ENCODE peak calls at places on chromosomes 4 and X, in seven cellular contexts. A is stimulated activated CD4-positive, alpha-beta T cell treated with anti-CD3 and anti-CD28 coated beads, Interleukin-15, amount 100 ng/mL, for 48 hours; E is NCI-H1048; T is coronary artery; O is tibial nerve; I is pons; C is RWPE1. F is an unnamed sample.
A peak's percentile ranks its signal among the peaks of the same experiment; 100 is the strongest.

GRCh38 chrX:103356023-103356798 is at the start of gene TCEAL9:
- DNase-seq in A (no peak), E (peak; percentile 30), T (peak; percentile 83), O (peak; percentile 65), I (peak; percentile 65), C (no peak), F (peak; percentile 72)

GRCh38 chr4:147799986-147800555 is 68.2 kb downstream of the ARHGAP10 start:
- DNase-seq in A (peak; percentile 24), E (no peak), T (no peak), O (no peak), I (no peak), C (no peak), F (no peak)

GRCh38 chr4:87949961-87950360 is 25.6 kb upstream of the SPP1 start:
- DNase-seq in A (no peak), E (no peak), T (no peak), O (no peak), I (no peak), C (peak; percentile 22), F (no peak)

GRCh38 chrX:2450681-2451080 is 50.1 kb downstream of the DHRSX start:
- DNase-seq in A (no peak), E (no peak), T (no peak), O (no peak), I (no peak), C (no peak), F (no peak)

GRCh38 chrX:25158635-25159034 is 142.9 kb upstream of the ARX start:
- DNase-seq in A (no peak), E (no peak), T (no peak), O (no peak), I (no peak), C (no peak), F (no peak)

GRCh38 chr4:156290811-156291210 is 337.1 kb upstream of the CTSO start:
- DNase-seq in A (no peak), E (no peak), T (no peak), O (no peak), I (no peak), C (no peak), F (no peak)

GRCh38 chr4:39320381-39321115 is 45.6 kb downstream of the RFC1 start:
- DNase-seq in A (no peak), E (no peak), T (no peak), O (no peak), I (no peak), C (no peak), F (peak; percentile 26)

GRCh38 chrX:12956704-12957541 is 18.0 kb upstream of the TMSB4X start:
- DNase-seq in A (no peak), E (no peak), T (no peak), O (no peak), I (peak; percentile 60), C (peak; percentile 20), F (peak; percentile 37)

GRCh38 chrX:906586-906985 is 276.0 kb downstream of the SHOX start:
- DNase-seq in A (no peak), E (no peak), T (no peak), O (no peak), I (no peak), C (no peak), F (no peak)

GRCh38 chr4:82785248-82786003 is 13.2 kb downstream of the SCD5 start:
- DNase-seq in A (no peak), E (no peak), T (no peak), O (no peak), I (peak; percentile 84), C (peak; percentile 87), F (peak; percentile 2)

GRCh38 chrX:149916745-149917392 is 12.5 kb upstream of the HSFX4 start:
- DNase-seq in A (no peak), E (no peak), T (no peak), O (no peak), I (no peak), C (no peak), F (no peak)

GRCh38 chrX:132267392-132267791 is 48.1 kb upstream of the RAP2C start:
- DNase-seq in A (no peak), E (no peak), T (no peak), O (no peak), I (no peak), C (no peak), F (no peak)

GRCh38 chrX:107324493-107325310 is 118.3 kb downstream of the DNAAF6 start:
- DNase-seq in A (no peak), E (no peak), T (no peak), O (no peak), I (peak; percentile 1), C (peak; percentile 12), F (peak; percentile 45)

GRCh38 chr4:5979981-5980380 is 38.2 kb downstream of the C4orf50 start:
- DNase-seq in A (no peak), E (no peak), T (peak; percentile 38), O (no peak), I (no peak), C (peak; percentile 9), F (peak; percentile 58)

GRCh38 chr4:177455591-177455990 is 13.4 kb upstream of the AGA start:
- DNase-seq in A (no peak), E (no peak), T (no peak), O (no peak), I (no peak), C (no peak), F (no peak)

GRCh38 chr4:106584590-106584989 is 216.0 kb upstream of the GIMD1 start:
- DNase-seq in A (no peak), E (no peak), T (no peak), O (no peak), I (no peak), C (no peak), F (no peak)

GRCh38 chr4:25580633-25581467 is 74.8 kb upstream of the SLC34A2 start:
- DNase-seq in A (no peak), E (no peak), T (no peak), O (no peak), I (no peak), C (no peak), F (no peak)

GRCh38 chrX:147838465-147839131 is 73.1 kb upstream of the FMR1 start:
- DNase-seq in A (no peak), E (no peak), T (no peak), O (no peak), I (no peak), C (peak; percentile 1), F (peak; percentile 25)

GRCh38 chrX:45623266-45623665 is 422.6 kb upstream of the DIPK2B start:
- DNase-seq in A (no peak), E (no peak), T (no peak), O (no peak), I (no peak), C (no peak), F (no peak)

GRCh38 chr4:117434424-117434823 is 349.0 kb upstream of the TRAM1L1 start:
- DNase-seq in A (no peak), E (no peak), T (no peak), O (no peak), I (no peak), C (no peak), F (no peak)

GRCh38 chrX:9562851-9563250 is 98.0 kb downstream of the TBL1X start:
- DNase-seq in A (no peak), E (no peak), T (no peak), O (no peak), I (no peak), C (peak; percentile 29), F (no peak)

GRCh38 chr4:46946914-46947313 is 37.9 kb upstream of the COX7B2 start:
- DNase-seq in A (no peak), E (no peak), T (no peak), O (no peak), I (no peak), C (no peak), F (no peak)

GRCh38 chr4:5084911-5085475 is 33.7 kb downstream of the STK32B start:
- DNase-seq in A (no peak), E (no peak), T (no peak), O (no peak), I (no peak), C (no peak), F (no peak)

GRCh38 chrX:16445166-16445752 is 204.7 kb upstream of the S100G start:
- DNase-seq in A (no peak), E (peak; percentile 28), T (no peak), O (peak; percentile 4), I (peak; percentile 1), C (peak; percentile 28), F (peak; percentile 40)

GRCh38 chr4:48297447-48297846 is 27.8 kb upstream of the TEC start:
- DNase-seq in A (no peak), E (no peak), T (no peak), O (no peak), I (no peak), C (no peak), F (no peak)

GRCh38 chr4:145879598-145879997 is 59.0 kb downstream of the ZNF827 start:
- DNase-seq in A (no peak), E (no peak), T (no peak), O (no peak), I (no peak), C (no peak), F (no peak)

GRCh38 chr4:159401791-159402380 is 299.0 kb downstream of the RAPGEF2 start:
- DNase-seq in A (no peak), E (no peak), T (no peak), O (no peak), I (no peak), C (peak; percentile 64), F (no peak)

GRCh38 chr4:133186845-133187244 is 37.8 kb downstream of the PCDH10 start:
- DNase-seq in A (no peak), E (no peak), T (no peak), O (no peak), I (no peak), C (no peak), F (no peak)

GRCh38 chr4:112403072-112403945 is 106.1 kb downstream of the ALPK1 start:
- DNase-seq in A (no peak), E (no peak), T (no peak), O (no peak), I (peak; percentile 32), C (no peak), F (no peak)

GRCh38 chr4:19945979-19946380 is 305.7 kb upstream of the SLIT2 start:
- DNase-seq in A (no peak), E (no peak), T (no peak), O (no peak), I (no peak), C (peak; percentile 48), F (no peak)

GRCh38 chr4:85488416-85488815 is 13.5 kb downstream of the ARHGAP24 start:
- DNase-seq in A (no peak), E (no peak), T (no peak), O (no peak), I (no peak), C (peak; percentile 9), F (no peak)

GRCh38 chr4:183950536-183950935 is 45.4 kb downstream of the STOX2 start:
- DNase-seq in A (no peak), E (no peak), T (no peak), O (no peak), I (no peak), C (no peak), F (no peak)